ENCODE peak calls at places on chromosomes 12 and 14, in six cellular contexts. J, V, S, H, W and B are unnamed samples.

GRCh38 chr12:130482448-130482847 is 144.8 kb downstream of the PIWIL1 start:
- DNase-seq in W (no peak), V (no peak), H (no peak), S (no peak), J (no peak), B (no peak)

GRCh38 chr12:40474630-40475029 is 217.6 kb upstream of the CNTN1 start:
- DNase-seq in J (no peak), S (no peak), H (no peak), V (no peak), W (no peak), B (no peak)

GRCh38 chr14:23269193-23269592 is 16.7 kb downstream of the HOMEZ start:
- DNase-seq in S (no peak), H (no peak), V (no peak), W (no peak), J (no peak), B (no peak)

GRCh38 chr12:44750468-44750867 is 125.6 kb downstream of the NELL2 start:
- DNase-seq in V (no peak), W (no peak), S (no peak), J (no peak), H (no peak), B (no peak)

GRCh38 chr14:51546603-51547258 is 105.0 kb upstream of the FRMD6 start:
- DNase-seq in W (no peak), H (no peak), V (no peak), S (no peak), J (no peak), B (no peak)

GRCh38 chr12:5515458-5515857 is 83.5 kb downstream of the NTF3 start:
- DNase-seq in J (no peak), V (no peak), H (no peak), W (no peak), S (no peak), B (no peak)

GRCh38 chr14:100012478-100012925 is 52.7 kb upstream of the EVL start:
- DNase-seq in J (no peak), S (peak; percentile 57), V (peak; percentile 83), W (no peak), H (no peak), B (no peak)

GRCh38 chr12:116631619-116632018 is 72.4 kb downstream of the MAP1LC3B2 start:
- DNase-seq in W (no peak), S (no peak), V (no peak), H (no peak), J (no peak), B (no peak)

GRCh38 chr12:106975098-106975497 is 11.8 kb downstream of the MTERF2 start:
- DNase-seq in V (no peak), J (no peak), H (no peak), W (no peak), S (no peak), B (no peak)

GRCh38 chr14:89330236-89331002 is 86.6 kb downstream of the FOXN3 start:
- DNase-seq in S (peak; percentile 91), H (no peak), J (no peak), W (no peak), V (peak; percentile 73), B (peak; percentile 87)

GRCh38 chr12:11978985-11979384 is 91.8 kb upstream of the BCL2L14 start:
- DNase-seq in H (no peak), V (no peak), S (peak; percentile 6), J (no peak), W (no peak), B (no peak)

GRCh38 chr14:44490966-44491365 is 16.1 kb downstream of the FSCB start:
- DNase-seq in W (no peak), S (no peak), J (no peak), V (no peak), H (no peak), B (no peak)

DNA sequence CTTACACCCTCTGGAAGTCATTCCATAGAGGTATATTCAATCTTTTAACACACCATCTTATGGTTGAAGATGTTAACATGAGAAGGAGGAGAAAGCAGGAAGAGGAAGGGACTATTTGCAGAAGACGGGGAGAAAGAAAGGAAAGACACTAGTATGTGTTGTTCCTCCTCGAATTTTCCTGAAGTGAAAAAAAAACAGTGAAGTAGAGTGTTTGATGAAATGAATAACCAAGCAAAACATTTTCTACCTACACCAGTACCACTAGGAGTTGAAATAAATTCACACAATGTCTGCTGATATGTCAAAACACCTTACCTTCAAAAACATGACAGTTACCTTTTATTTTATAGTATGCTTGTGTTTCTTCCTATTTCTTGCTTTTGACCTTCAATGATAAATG is 1.4 kb upstream of the CNOT2 start:
- DNase-seq in V (no peak), W (no peak), H (no peak), J (no peak), S (no peak), B (no peak)
- H3K4me3 ChIP-seq in V (peak overlapping the region; percentile 88), W (no peak overlapping the region), H (peak overlapping the region; percentile 95), J (peak overlapping the region; percentile 71), S (peak overlapping the region; percentile 84), B (peak overlapping the region; percentile 92)

DNA sequence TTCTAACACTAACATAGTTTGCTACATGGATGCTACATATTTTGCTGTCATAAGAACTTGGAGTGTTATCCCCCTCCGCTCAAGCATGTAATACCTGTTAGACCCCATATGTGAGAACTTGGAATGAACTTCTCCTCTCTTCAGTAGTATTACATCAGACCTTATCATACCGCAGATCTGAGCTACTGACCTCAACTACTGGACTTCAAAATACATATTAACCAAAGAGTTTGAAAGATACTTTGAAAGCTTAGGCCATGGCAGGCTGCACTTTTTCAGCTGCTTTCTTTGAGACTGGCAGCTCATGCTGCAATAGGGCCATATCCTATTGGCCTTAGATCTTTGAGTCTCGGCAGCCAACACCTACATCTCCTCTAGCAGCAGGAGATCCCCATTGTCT is 74.8 kb downstream of the EEA1 start:
- DNase-seq in W (no peak), V (no peak), J (no peak), S (no peak), H (no peak), B (no peak)
- H3K4me3 ChIP-seq in W (no peak overlapping the region), V (no peak overlapping the region), J (no peak overlapping the region), S (no peak overlapping the region), H (no peak overlapping the region), B (no peak overlapping the region)

DNA sequence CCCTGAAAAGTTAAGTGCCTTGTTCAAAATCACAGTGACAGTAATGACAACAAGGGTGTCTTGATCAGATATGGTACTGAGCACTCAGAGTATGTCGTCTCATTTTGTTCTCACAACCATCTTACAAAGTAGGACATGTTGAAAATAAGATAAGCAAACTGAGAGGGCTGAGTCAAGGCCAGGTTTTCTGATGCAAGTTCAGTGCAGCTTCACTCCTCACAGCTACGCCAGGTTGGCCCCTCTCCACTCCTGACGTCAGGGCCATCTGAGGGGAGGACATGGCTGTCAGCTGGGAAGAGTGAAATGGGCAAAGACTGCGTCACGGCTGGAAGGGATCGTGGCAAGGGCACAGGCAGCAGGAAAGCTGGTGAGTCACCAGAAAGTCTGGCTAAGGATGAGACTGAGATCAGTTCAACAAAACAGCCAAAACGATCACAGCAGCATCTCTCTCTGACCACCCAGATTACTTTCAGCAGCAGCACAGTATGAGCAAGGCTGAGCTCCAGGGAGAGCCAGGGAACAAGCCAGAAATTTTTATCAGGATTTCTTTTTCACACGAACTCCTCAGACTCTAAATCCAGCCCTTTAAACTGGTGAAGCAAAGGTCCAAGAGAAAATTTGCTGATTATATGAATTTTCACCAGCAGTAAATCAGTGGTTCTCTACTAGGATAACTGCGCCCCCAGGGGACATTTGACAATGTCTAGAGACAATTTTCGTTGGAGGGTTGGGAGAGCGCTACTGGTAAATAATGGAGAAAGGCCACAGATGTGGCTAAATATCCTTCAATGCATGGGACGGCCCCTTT is 297.9 kb upstream of the AMIGO2 start:
- DNase-seq in W (peak; percentile 99), H (no peak), S (peak; percentile 97), V (peak; percentile 100), J (peak; percentile 90), B (peak; percentile 95)
- H3K4me3 ChIP-seq in W (no peak overlapping the region), H (no peak overlapping the region), S (peak overlapping the region; percentile 13), V (no peak overlapping the region), J (no peak overlapping the region), B (no peak overlapping the region)

GRCh38 chr14:91264151-91265150 is 19.9 kb upstream of the GPR68 start:
- DNase-seq in W (no peak), H (no peak), J (no peak), S (no peak), V (no peak), B (no peak)
- H3K4me3 ChIP-seq in W (peak overlapping the region; percentile 5), H (no peak overlapping the region), J (peak overlapping the region; percentile 36), S (peak overlapping the region; percentile 33), V (peak overlapping the region; percentile 21), B (peak overlapping the region; percentile 55)

DNA sequence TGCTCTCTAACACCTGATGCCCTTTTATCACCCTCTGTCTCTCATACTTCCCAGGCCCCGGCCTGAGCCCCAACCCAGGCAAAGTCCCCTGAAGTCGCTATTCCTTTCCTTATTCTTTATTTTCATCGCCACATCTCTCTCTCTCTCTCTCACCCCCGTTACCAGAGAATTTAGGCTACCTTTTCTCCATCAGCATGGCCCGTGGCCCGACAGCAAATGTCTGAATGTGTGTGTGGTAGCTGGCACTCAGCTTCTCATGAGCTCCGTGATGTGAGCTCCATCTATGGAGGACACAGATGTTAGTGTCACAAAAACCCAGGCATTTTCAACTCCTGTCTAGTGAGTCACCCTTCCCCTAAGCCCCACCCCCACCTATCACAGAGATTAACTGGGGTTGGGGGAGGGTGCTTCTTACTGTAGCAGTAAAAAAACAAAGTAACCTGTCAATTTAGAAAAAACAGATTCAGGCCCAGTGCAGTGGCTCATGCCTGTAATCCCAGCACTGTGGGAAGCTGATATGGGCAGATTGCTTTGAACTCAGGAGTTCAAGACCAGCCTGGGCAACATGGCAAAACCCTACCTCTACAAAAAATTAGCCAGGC is 53.8 kb downstream of the VCPKMT start:
- DNase-seq in S (peak; percentile 76), J (peak; percentile 72), H (peak; percentile 55), W (peak; percentile 82), V (peak; percentile 73), B (no peak)
- H3K4me3 ChIP-seq in S (no peak overlapping the region), J (no peak overlapping the region), H (no peak overlapping the region), W (no peak overlapping the region), V (no peak overlapping the region), B (no peak overlapping the region)

GRCh38 chr12:55814257-55814656 is 3.3 kb downstream of the SARNP start:
- DNase-seq in H (no peak), V (no peak), W (no peak), S (no peak), J (no peak), B (peak; percentile 16)

GRCh38 chr12:55816876-55817351 is 610 bp downstream of the SARNP start:
- DNase-seq in W (no peak), S (no peak), V (peak; percentile 42), H (peak; percentile 44), J (peak; percentile 57), B (no peak)

GRCh38 chr12:55817352-55818139 is at the start of the genes ORMDL2 and SARNP:
- DNase-seq in H (peak; percentile 91), V (peak; percentile 100), W (peak; percentile 99), J (peak; percentile 99), S (peak; percentile 100), B (peak; percentile 99)

GRCh38 chr12:55818140-55818728 is 393 bp downstream of the ORMDL2 start:
- DNase-seq in W (no peak), V (no peak), H (peak; percentile 70), J (no peak), S (no peak), B (no peak)

GRCh38 chr12:55815473-55815872 is 2.1 kb downstream of the SARNP start:
- DNase-seq in S (no peak), V (no peak), W (no peak), H (no peak), J (no peak), B (no peak)
- H3K4me3 ChIP-seq in S (peak overlapping the region; percentile 99), V (peak overlapping the region; percentile 90), W (no peak overlapping the region), H (no peak overlapping the region), J (no peak overlapping the region), B (peak overlapping the region; percentile 87)

DNA sequence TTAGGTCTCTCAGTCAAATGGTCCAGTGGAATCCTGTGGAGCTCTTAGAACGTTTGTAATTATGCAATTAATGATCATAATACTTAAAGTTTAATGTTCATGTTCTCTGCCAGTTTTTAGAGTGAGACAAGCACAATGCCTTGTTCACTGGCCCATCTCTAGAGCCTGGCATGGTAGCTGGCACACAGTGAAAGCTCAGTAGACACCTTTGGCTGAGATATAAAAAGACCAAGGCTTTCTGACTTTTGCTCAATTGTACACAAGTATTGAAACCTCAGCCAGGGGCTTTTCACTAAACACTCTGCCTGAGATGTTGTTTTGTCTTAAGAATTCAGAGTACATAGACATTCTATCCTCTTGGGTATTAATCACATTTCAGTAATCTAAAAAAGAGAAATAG is 241.8 kb upstream of the ATP2B1 start:
- DNase-seq in H (no peak), S (no peak), W (no peak), V (no peak), J (no peak), B (no peak)
- H3K4me3 ChIP-seq in H (no peak overlapping the region), S (no peak overlapping the region), W (no peak overlapping the region), V (no peak overlapping the region), J (peak overlapping the region; percentile 10), B (no peak overlapping the region)